ENCODE peak calls at places on chromosomes 3 and 15, in six cellular contexts. One of them, this sample, is unnamed.

GRCh38 chr15:76346666-76347506 is 10.3 kb downstream of the ISL2 start:
- DNase-seq in naive thymus-derived CD8-positive, alpha-beta T cell: no peak
- DNase-seq in psoas muscle: no peak
- DNase-seq in activated T-cell treated with anti-CD3 and anti-CD28 coated beads, Interleukin-2, amount 50 U/mL, for 72 hours: no peak
- DNase-seq in RWPE1: peak; percentile 42
- DNase-seq in T-helper 1 cell: no peak
- DNase-seq in this sample: no peak

GRCh38 chr15:58856090-58856489 is 77.4 kb downstream of the SLTM start:
- DNase-seq in RWPE1: no peak
- DNase-seq in psoas muscle: no peak
- DNase-seq in activated T-cell treated with anti-CD3 and anti-CD28 coated beads, Interleukin-2, amount 50 U/mL, for 72 hours: no peak
- DNase-seq in T-helper 1 cell: no peak
- DNase-seq in naive thymus-derived CD8-positive, alpha-beta T cell: no peak
- DNase-seq in this sample: no peak

GRCh38 chr3:24447836-24448235 is 46.8 kb downstream of the THRB start:
- DNase-seq in RWPE1: no peak
- DNase-seq in activated T-cell treated with anti-CD3 and anti-CD28 coated beads, Interleukin-2, amount 50 U/mL, for 72 hours: no peak
- DNase-seq in T-helper 1 cell: no peak
- DNase-seq in psoas muscle: no peak
- DNase-seq in naive thymus-derived CD8-positive, alpha-beta T cell: no peak
- DNase-seq in this sample: no peak

GRCh38 chr3:99637381-99638111 is 848 bp upstream of the COL8A1 start:
- DNase-seq in T-helper 1 cell: peak; percentile 5
- DNase-seq in naive thymus-derived CD8-positive, alpha-beta T cell: no peak
- DNase-seq in RWPE1: peak; percentile 52
- DNase-seq in activated T-cell treated with anti-CD3 and anti-CD28 coated beads, Interleukin-2, amount 50 U/mL, for 72 hours: no peak
- DNase-seq in psoas muscle: peak; percentile 56
- DNase-seq in this sample: no peak

GRCh38 chr3:188264231-188265213 is 110.6 kb downstream of the LPP start:
- DNase-seq in naive thymus-derived CD8-positive, alpha-beta T cell: no peak
- DNase-seq in activated T-cell treated with anti-CD3 and anti-CD28 coated beads, Interleukin-2, amount 50 U/mL, for 72 hours: no peak
- DNase-seq in psoas muscle: peak; percentile 77
- DNase-seq in RWPE1: no peak
- DNase-seq in T-helper 1 cell: no peak
- DNase-seq in this sample: no peak

GRCh38 chr3:137205394-137206060 is 247.7 kb downstream of the IL20RB start:
- DNase-seq in T-helper 1 cell: no peak
- DNase-seq in activated T-cell treated with anti-CD3 and anti-CD28 coated beads, Interleukin-2, amount 50 U/mL, for 72 hours: no peak
- DNase-seq in naive thymus-derived CD8-positive, alpha-beta T cell: no peak
- DNase-seq in RWPE1: no peak
- DNase-seq in psoas muscle: no peak
- DNase-seq in this sample: no peak

GRCh38 chr3:104604326-104605010 is 762.2 kb upstream of the ALCAM start:
- DNase-seq in RWPE1: peak; percentile 16
- DNase-seq in T-helper 1 cell: no peak
- DNase-seq in activated T-cell treated with anti-CD3 and anti-CD28 coated beads, Interleukin-2, amount 50 U/mL, for 72 hours: no peak
- DNase-seq in psoas muscle: no peak
- DNase-seq in naive thymus-derived CD8-positive, alpha-beta T cell: no peak
- DNase-seq in this sample: no peak

GRCh38 chr15:91291673-91292072 is 191.6 kb downstream of the SV2B start:
- DNase-seq in activated T-cell treated with anti-CD3 and anti-CD28 coated beads, Interleukin-2, amount 50 U/mL, for 72 hours: no peak
- DNase-seq in naive thymus-derived CD8-positive, alpha-beta T cell: no peak
- DNase-seq in T-helper 1 cell: no peak
- DNase-seq in RWPE1: no peak
- DNase-seq in psoas muscle: no peak
- DNase-seq in this sample: no peak

GRCh38 chr3:42497009-42497731 is 5.3 kb upstream of the VIPR1 start:
- DNase-seq in psoas muscle: no peak
- DNase-seq in naive thymus-derived CD8-positive, alpha-beta T cell: no peak
- DNase-seq in T-helper 1 cell: no peak
- DNase-seq in activated T-cell treated with anti-CD3 and anti-CD28 coated beads, Interleukin-2, amount 50 U/mL, for 72 hours: no peak
- DNase-seq in RWPE1: no peak
- DNase-seq in this sample: no peak

GRCh38 chr15:31302778-31303433 is 23.7 kb upstream of the KLF13 start:
- DNase-seq in RWPE1: no peak
- DNase-seq in activated T-cell treated with anti-CD3 and anti-CD28 coated beads, Interleukin-2, amount 50 U/mL, for 72 hours: no peak
- DNase-seq in T-helper 1 cell: no peak
- DNase-seq in psoas muscle: peak; percentile 47
- DNase-seq in naive thymus-derived CD8-positive, alpha-beta T cell: no peak
- DNase-seq in this sample: no peak